ENCODE peak calls at places on chromosomes 3 and 15, in seven cellular contexts. One of them, this sample, is unnamed.

GRCh38 chr15:47839233-47839867 is 122.0 kb downstream of the SEMA6D start:
- DNase-seq in lung: no peak
- DNase-seq in kidney: no peak
- DNase-seq in ovary: no peak
- DNase-seq in CD4-positive, alpha-beta memory T cell: no peak
- DNase-seq in tibial artery: no peak
- DNase-seq in A549: no peak
- DNase-seq in this sample: no peak

GRCh38 chr3:45066109-45066801 is 40.2 kb downstream of the CLEC3B start:
- DNase-seq in kidney: no peak
- DNase-seq in CD4-positive, alpha-beta memory T cell: no peak
- DNase-seq in ovary: no peak
- DNase-seq in tibial artery: no peak
- DNase-seq in lung: no peak
- DNase-seq in A549: no peak
- DNase-seq in this sample: no peak

GRCh38 chr3:55445551-55445950 is 41.6 kb downstream of the WNT5A start:
- DNase-seq in kidney: peak; percentile 92
- DNase-seq in A549: no peak
- DNase-seq in tibial artery: no peak
- DNase-seq in lung: peak; percentile 57
- DNase-seq in ovary: no peak
- DNase-seq in CD4-positive, alpha-beta memory T cell: no peak
- DNase-seq in this sample: no peak

GRCh38 chr15:40957581-40958051 is 4.3 kb downstream of the CHAC1 start:
- DNase-seq in kidney: peak; percentile 55
- DNase-seq in lung: no peak
- DNase-seq in CD4-positive, alpha-beta memory T cell: no peak
- DNase-seq in A549: no peak
- DNase-seq in ovary: no peak
- DNase-seq in tibial artery: peak; percentile 91
- DNase-seq in this sample: peak; percentile 90

GRCh38 chr3:148727242-148727641 is 29.5 kb downstream of the AGTR1 start:
- DNase-seq in lung: no peak
- DNase-seq in CD4-positive, alpha-beta memory T cell: no peak
- DNase-seq in A549: peak; percentile 62
- DNase-seq in tibial artery: no peak
- DNase-seq in ovary: no peak
- DNase-seq in kidney: no peak
- DNase-seq in this sample: no peak

GRCh38 chr3:36546196-36546595 is 165.9 kb downstream of the STAC start:
- DNase-seq in tibial artery: no peak
- DNase-seq in lung: no peak
- DNase-seq in kidney: no peak
- DNase-seq in ovary: no peak
- DNase-seq in A549: no peak
- DNase-seq in CD4-positive, alpha-beta memory T cell: no peak
- DNase-seq in this sample: no peak

GRCh38 chr15:31308185-31308639 is 18.4 kb upstream of the KLF13 start:
- DNase-seq in ovary: no peak
- DNase-seq in kidney: no peak
- DNase-seq in A549: no peak
- DNase-seq in tibial artery: no peak
- DNase-seq in lung: peak; percentile 25
- DNase-seq in CD4-positive, alpha-beta memory T cell: no peak
- DNase-seq in this sample: no peak

GRCh38 chr3:18558526-18558925 is 133.4 kb upstream of the SATB1 start:
- DNase-seq in lung: no peak
- DNase-seq in CD4-positive, alpha-beta memory T cell: no peak
- DNase-seq in A549: no peak
- DNase-seq in tibial artery: no peak
- DNase-seq in kidney: no peak
- DNase-seq in ovary: no peak
- DNase-seq in this sample: no peak

GRCh38 chr3:174907628-174908407 is 48.7 kb downstream of the NAALADL2 start:
- DNase-seq in CD4-positive, alpha-beta memory T cell: no peak
- DNase-seq in A549: no peak
- DNase-seq in tibial artery: no peak
- DNase-seq in kidney: no peak
- DNase-seq in ovary: no peak
- DNase-seq in lung: no peak
- DNase-seq in this sample: no peak

GRCh38 chr3:158810823-158811425 is 9.1 kb downstream of the MFSD1 start:
- DNase-seq in A549: no peak
- DNase-seq in lung: no peak
- DNase-seq in kidney: no peak
- DNase-seq in CD4-positive, alpha-beta memory T cell: no peak
- DNase-seq in tibial artery: no peak
- DNase-seq in ovary: no peak
- DNase-seq in this sample: no peak

GRCh38 chr15:90596943-90597342 is 67.2 kb downstream of the CRTC3 start:
- DNase-seq in kidney: no peak
- DNase-seq in tibial artery: no peak
- DNase-seq in ovary: peak; percentile 43
- DNase-seq in CD4-positive, alpha-beta memory T cell: no peak
- DNase-seq in lung: no peak
- DNase-seq in A549: no peak
- DNase-seq in this sample: no peak

GRCh38 chr3:75192065-75192658 is 472.0 kb upstream of the FRG2C start:
- DNase-seq in tibial artery: no peak
- DNase-seq in ovary: no peak
- DNase-seq in A549: peak; percentile 37
- DNase-seq in lung: peak; percentile 32
- DNase-seq in kidney: no peak
- DNase-seq in CD4-positive, alpha-beta memory T cell: peak; percentile 43
- DNase-seq in this sample: no peak

GRCh38 chr3:85576091-85576690 is 617.4 kb downstream of the CADM2 start:
- DNase-seq in kidney: no peak
- DNase-seq in ovary: no peak
- DNase-seq in lung: peak; percentile 40
- DNase-seq in CD4-positive, alpha-beta memory T cell: peak; percentile 22
- DNase-seq in A549: peak; percentile 69
- DNase-seq in tibial artery: no peak
- DNase-seq in this sample: peak; percentile 37

GRCh38 chr3:194469977-194470376 is 16.8 kb downstream of the ATP13A3 start:
- DNase-seq in CD4-positive, alpha-beta memory T cell: no peak
- DNase-seq in lung: no peak
- DNase-seq in kidney: no peak
- DNase-seq in ovary: no peak
- DNase-seq in tibial artery: no peak
- DNase-seq in A549: no peak
- DNase-seq in this sample: no peak

GRCh38 chr3:5891721-5892120 is 704.2 kb downstream of the EDEM1 start:
- DNase-seq in A549: no peak
- DNase-seq in ovary: no peak
- DNase-seq in CD4-positive, alpha-beta memory T cell: no peak
- DNase-seq in lung: no peak
- DNase-seq in tibial artery: no peak
- DNase-seq in kidney: no peak
- DNase-seq in this sample: no peak

GRCh38 chr3:192901435-192901834 is 16.2 kb downstream of the MB21D2 start:
- DNase-seq in kidney: no peak
- DNase-seq in lung: no peak
- DNase-seq in A549: peak; percentile 60
- DNase-seq in ovary: no peak
- DNase-seq in CD4-positive, alpha-beta memory T cell: no peak
- DNase-seq in tibial artery: no peak
- DNase-seq in this sample: no peak

GRCh38 chr3:40753371-40753770 is 228.6 kb downstream of the ZNF621 start:
- DNase-seq in kidney: no peak
- DNase-seq in ovary: no peak
- DNase-seq in tibial artery: no peak
- DNase-seq in CD4-positive, alpha-beta memory T cell: no peak
- DNase-seq in lung: no peak
- DNase-seq in A549: no peak
- DNase-seq in this sample: no peak

GRCh38 chr15:36682091-36682490 is 102.7 kb downstream of the CDIN1 start:
- DNase-seq in kidney: no peak
- DNase-seq in A549: no peak
- DNase-seq in CD4-positive, alpha-beta memory T cell: no peak
- DNase-seq in ovary: no peak
- DNase-seq in tibial artery: no peak
- DNase-seq in lung: no peak
- DNase-seq in this sample: no peak

GRCh38 chr3:65810277-65810676 is 228.4 kb downstream of the MAGI1 start:
- DNase-seq in tibial artery: no peak
- DNase-seq in kidney: no peak
- DNase-seq in CD4-positive, alpha-beta memory T cell: no peak
- DNase-seq in ovary: no peak
- DNase-seq in lung: no peak
- DNase-seq in A549: no peak
- DNase-seq in this sample: no peak

GRCh38 chr15:68352401-68353062 is 75.0 kb downstream of the FEM1B start:
- DNase-seq in A549: peak; percentile 89
- DNase-seq in CD4-positive, alpha-beta memory T cell: no peak
- DNase-seq in tibial artery: peak; percentile 93
- DNase-seq in kidney: no peak
- DNase-seq in ovary: peak; percentile 41
- DNase-seq in lung: no peak
- DNase-seq in this sample: no peak

GRCh38 chr3:122936335-122936734 is 91.2 kb downstream of the SEMA5B start:
- DNase-seq in lung: no peak
- DNase-seq in CD4-positive, alpha-beta memory T cell: no peak
- DNase-seq in tibial artery: no peak
- DNase-seq in ovary: no peak
- DNase-seq in A549: no peak
- DNase-seq in kidney: peak; percentile 34
- DNase-seq in this sample: no peak

GRCh38 chr3:196163687-196164493 is 47.3 kb downstream of the ZDHHC19 start:
- DNase-seq in lung: peak; percentile 54
- DNase-seq in CD4-positive, alpha-beta memory T cell: no peak
- DNase-seq in A549: no peak
- DNase-seq in kidney: no peak
- DNase-seq in ovary: no peak
- DNase-seq in tibial artery: no peak
- DNase-seq in this sample: no peak

GRCh38 chr3:128278761-128279593 is 125.7 kb downstream of the EEFSEC start:
- DNase-seq in kidney: peak; percentile 91
- DNase-seq in CD4-positive, alpha-beta memory T cell: no peak
- DNase-seq in lung: peak; percentile 43
- DNase-seq in tibial artery: no peak
- DNase-seq in ovary: peak; percentile 94
- DNase-seq in A549: no peak
- DNase-seq in this sample: no peak

GRCh38 chr3:149678365-149678948 is 20.6 kb upstream of the WWTR1 start:
- DNase-seq in lung: no peak
- DNase-seq in kidney: no peak
- DNase-seq in CD4-positive, alpha-beta memory T cell: no peak
- DNase-seq in tibial artery: no peak
- DNase-seq in ovary: no peak
- DNase-seq in A549: no peak
- DNase-seq in this sample: no peak

GRCh38 chr3:123096126-123096525 is 29.3 kb downstream of the PDIA5 start:
- DNase-seq in ovary: no peak
- DNase-seq in tibial artery: no peak
- DNase-seq in kidney: no peak
- DNase-seq in A549: no peak
- DNase-seq in CD4-positive, alpha-beta memory T cell: no peak
- DNase-seq in lung: no peak
- DNase-seq in this sample: no peak

DNA sequence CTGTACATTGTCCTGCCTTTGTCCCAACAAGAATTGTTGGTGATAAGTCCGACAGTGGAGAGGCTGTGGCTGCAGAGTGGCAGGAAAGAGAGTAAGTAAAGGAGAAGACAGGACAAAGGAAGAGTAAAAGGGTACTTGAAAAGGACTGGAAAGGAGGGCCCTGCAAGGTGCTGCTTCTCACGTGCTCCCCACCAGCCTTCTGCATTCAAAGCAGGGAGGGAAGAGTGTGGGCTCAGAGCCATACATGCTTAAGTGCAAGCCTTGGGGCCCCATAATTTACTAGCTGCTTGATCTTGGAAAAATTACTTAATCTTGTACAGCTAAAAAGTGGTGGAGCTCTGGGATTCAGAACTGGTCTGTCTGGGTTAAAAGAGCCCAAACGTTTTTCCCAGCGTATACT is 29.9 kb downstream of the MME start:
- DNase-seq in tibial artery: no peak
- DNase-seq in kidney: no peak
- DNase-seq in CD4-positive, alpha-beta memory T cell: no peak
- DNase-seq in lung: no peak
- DNase-seq in A549: no peak
- DNase-seq in ovary: no peak
- DNase-seq in this sample: no peak
- H3K4me1 ChIP-seq in tibial artery: no peaks in the 10 kb centered on the region
- H3K4me1 ChIP-seq in kidney: no peaks in the 10 kb centered on the region
- H3K4me1 ChIP-seq in CD4-positive, alpha-beta memory T cell: no peaks in the 10 kb centered on the region
- H3K4me1 ChIP-seq in lung: no peaks in the 10 kb centered on the region
- H3K4me1 ChIP-seq in A549: no peaks in the 10 kb centered on the region
- H3K4me1 ChIP-seq in ovary: no peaks in the 10 kb centered on the region
- H3K4me1 ChIP-seq in this sample: no peaks in the 10 kb centered on the region

GRCh38 chr15:52117549-52117948 is 5.0 kb upstream of the BCL2L10 start:
- DNase-seq in CD4-positive, alpha-beta memory T cell: no peak
- DNase-seq in lung: no peak
- DNase-seq in ovary: no peak
- DNase-seq in kidney: no peak
- DNase-seq in A549: no peak
- DNase-seq in tibial artery: no peak
- DNase-seq in this sample: no peak
- H3K4me1 ChIP-seq in CD4-positive, alpha-beta memory T cell: peaks cover 11% of the 10 kb centered on the region
- H3K4me1 ChIP-seq in lung: no peaks in the 10 kb centered on the region
- H3K4me1 ChIP-seq in ovary: no peaks in the 10 kb centered on the region
- H3K4me1 ChIP-seq in kidney: peaks cover 19% of the 10 kb centered on the region
- H3K4me1 ChIP-seq in A549: peaks cover 11% of the 10 kb centered on the region
- H3K4me1 ChIP-seq in tibial artery: peaks cover 2% of the 10 kb centered on the region
- H3K4me1 ChIP-seq in this sample: no peaks in the 10 kb centered on the region

DNA sequence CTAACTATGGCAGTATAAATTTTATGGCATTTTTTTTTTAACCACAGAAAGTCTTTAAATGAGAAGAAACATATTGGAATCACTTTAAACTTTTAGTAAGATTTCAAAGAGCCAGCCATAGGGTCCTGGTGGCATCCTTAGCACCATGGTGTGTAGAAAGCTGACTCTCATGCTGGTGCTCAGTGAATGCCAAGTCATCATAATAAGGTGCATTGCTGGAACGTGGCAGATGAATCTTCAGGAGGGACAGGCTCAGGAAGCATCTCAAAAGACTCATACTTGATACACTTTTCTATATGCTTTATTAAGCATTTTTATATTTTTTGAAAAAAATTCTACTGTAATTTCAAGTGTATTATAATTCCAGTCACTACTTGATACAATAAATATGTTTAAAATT is 274.2 kb downstream of the ZIC4 start:
- DNase-seq in CD4-positive, alpha-beta memory T cell: no peak
- DNase-seq in ovary: no peak
- DNase-seq in A549: no peak
- DNase-seq in lung: no peak
- DNase-seq in kidney: no peak
- DNase-seq in tibial artery: no peak
- DNase-seq in this sample: no peak
- H3K4me1 ChIP-seq in CD4-positive, alpha-beta memory T cell: no peaks in the 10 kb centered on the region
- H3K4me1 ChIP-seq in ovary: no peaks in the 10 kb centered on the region
- H3K4me1 ChIP-seq in A549: no peaks in the 10 kb centered on the region
- H3K4me1 ChIP-seq in lung: no peaks in the 10 kb centered on the region
- H3K4me1 ChIP-seq in kidney: no peaks in the 10 kb centered on the region
- H3K4me1 ChIP-seq in tibial artery: no peaks in the 10 kb centered on the region
- H3K4me1 ChIP-seq in this sample: no peaks in the 10 kb centered on the region

DNA sequence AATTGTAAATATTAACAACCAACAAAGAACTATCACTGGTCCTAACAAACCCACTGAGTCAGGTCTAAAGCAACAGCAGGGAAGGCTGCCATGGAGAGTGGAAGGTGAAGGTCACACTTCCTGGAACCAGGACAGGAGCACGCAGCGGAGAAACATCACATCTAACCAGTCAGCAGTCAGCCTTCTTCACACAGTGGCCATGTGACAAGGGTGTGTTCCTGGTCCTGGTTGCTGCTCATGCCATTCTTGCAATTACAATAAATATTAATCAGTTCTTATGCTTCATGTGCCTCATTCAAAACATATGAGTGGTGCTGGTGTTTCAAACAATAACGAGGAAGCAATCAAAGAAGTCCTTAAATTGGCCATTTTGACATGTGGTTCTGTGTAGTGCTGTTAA is 162.8 kb downstream of the ARRDC4 start:
- DNase-seq in lung: no peak
- DNase-seq in tibial artery: no peak
- DNase-seq in ovary: no peak
- DNase-seq in CD4-positive, alpha-beta memory T cell: no peak
- DNase-seq in kidney: no peak
- DNase-seq in A549: no peak
- DNase-seq in this sample: no peak
- H3K4me1 ChIP-seq in lung: no peaks in the 10 kb centered on the region
- H3K4me1 ChIP-seq in tibial artery: no peaks in the 10 kb centered on the region
- H3K4me1 ChIP-seq in ovary: no peaks in the 10 kb centered on the region
- H3K4me1 ChIP-seq in CD4-positive, alpha-beta memory T cell: no peaks in the 10 kb centered on the region
- H3K4me1 ChIP-seq in kidney: no peaks in the 10 kb centered on the region
- H3K4me1 ChIP-seq in A549: no peaks in the 10 kb centered on the region
- H3K4me1 ChIP-seq in this sample: no peaks in the 10 kb centered on the region